ENCODE peak calls at places on chromosomes 12 and 14, in eight cellular contexts. F is NCI-H2081; D is stimulated activated CD8-positive, alpha-beta memory T cell treated with anti-CD3 and anti-CD28 coated beads, Interleukin-15, amount 100 ng/mL, for 1 hour; O is stimulated activated CD4-positive, alpha-beta T cell treated with anti-CD3 and anti-CD28 coated beads, Interleukin-4, amount 100 ng/mL, for 4 hours; Y is cerebellar cortex; R is activated B cell treated with CpG ODN at 0.5 μM for 24 hours; C is Calu3; S is AG10803. V is an unnamed sample.

GRCh38 chr12:122850695-122851350 is 15.6 kb downstream of the HIP1R start:
- DNase-seq in F (no peak), D (no peak), O (no peak), Y (no peak), R (no peak), C (no peak), S (peak; percentile 28), V (no peak)

GRCh38 chr12:2739832-2740641 is 54.7 kb upstream of the FKBP4 start:
- DNase-seq in F (peak; percentile 45), D (no peak), O (no peak), Y (peak; percentile 81), R (no peak), C (peak; percentile 43), S (peak; percentile 54), V (no peak)

GRCh38 chr14:24337144-24337823 is 2.4 kb upstream of the ADCY4 start:
- DNase-seq in F (no peak), D (no peak), O (no peak), Y (no peak), R (no peak), C (no peak), S (no peak), V (no peak)

GRCh38 chr14:99737451-99737951 is 53.4 kb downstream of the CYP46A1 start:
- DNase-seq in F (no peak), D (no peak), O (no peak), Y (no peak), R (no peak), C (peak; percentile 73), S (peak; percentile 11), V (no peak)

GRCh38 chr14:92613681-92614260 is 100.2 kb downstream of the RIN3 start:
- DNase-seq in F (no peak), D (no peak), O (no peak), Y (no peak), R (no peak), C (no peak), S (no peak), V (no peak)

GRCh38 chr14:95619785-95620417 is 66.3 kb upstream of the TCL1B start:
- DNase-seq in F (no peak), D (no peak), O (no peak), Y (no peak), R (no peak), C (no peak), S (no peak), V (no peak)

GRCh38 chr14:99647407-99647806 is 2.5 kb downstream of the HHIPL1 start:
- DNase-seq in F (no peak), D (no peak), O (no peak), Y (no peak), R (no peak), C (no peak), S (no peak), V (no peak)

GRCh38 chr14:103770902-103771301 is 55.3 kb downstream of the ZFYVE21 start:
- DNase-seq in F (no peak), D (no peak), O (no peak), Y (no peak), R (no peak), C (no peak), S (no peak), V (no peak)

GRCh38 chr12:2756756-2757155 is 38.0 kb upstream of the FKBP4 start:
- DNase-seq in F (no peak), D (no peak), O (no peak), Y (no peak), R (no peak), C (no peak), S (no peak), V (no peak)

GRCh38 chr12:99455350-99456037 is 192.1 kb upstream of the GARIN6 start:
- DNase-seq in F (no peak), D (no peak), O (no peak), Y (no peak), R (no peak), C (peak; percentile 40), S (peak; percentile 61), V (no peak)

GRCh38 chr14:58955294-58955821 is 233.1 kb upstream of the DAAM1 start:
- DNase-seq in F (no peak), D (no peak), O (no peak), Y (peak; percentile 10), R (no peak), C (no peak), S (peak; percentile 50), V (no peak)

GRCh38 chr14:35789651-35790050 is 19.4 kb downstream of the RALGAPA1 start:
- DNase-seq in F (no peak), D (no peak), O (no peak), Y (no peak), R (no peak), C (no peak), S (peak; percentile 63), V (no peak)

GRCh38 chr12:11555195-11555594 is 94.3 kb upstream of the ETV6 start:
- DNase-seq in F (no peak), D (no peak), O (no peak), Y (no peak), R (no peak), C (no peak), S (no peak), V (no peak)

GRCh38 chr14:33714527-33715222 is 236.2 kb downstream of the EGLN3 start:
- DNase-seq in F (peak; percentile 5), D (no peak), O (no peak), Y (no peak), R (no peak), C (no peak), S (peak; percentile 31), V (no peak)

GRCh38 chr12:129393357-129393937 is 510.4 kb downstream of the TMEM132D start:
- DNase-seq in F (no peak), D (no peak), O (no peak), Y (peak; percentile 1), R (no peak), C (no peak), S (no peak), V (no peak)

GRCh38 chr14:61565836-61566536 is 129.3 kb upstream of the HIF1A start:
- DNase-seq in F (no peak), D (no peak), O (no peak), Y (no peak), R (no peak), C (no peak), S (peak; percentile 92), V (no peak)

GRCh38 chr12:906077-906585 is 43.4 kb downstream of the RAD52 start:
- DNase-seq in F (no peak), D (no peak), O (no peak), Y (no peak), R (no peak), C (no peak), S (no peak), V (no peak)

GRCh38 chr12:52827499-52828090 is 6.5 kb downstream of the KRT79 start:
- DNase-seq in F (no peak), D (no peak), O (no peak), Y (no peak), R (no peak), C (no peak), S (no peak), V (no peak)

GRCh38 chr14:68113328-68113930 is 293.9 kb downstream of the RAD51B start:
- DNase-seq in F (no peak), D (no peak), O (no peak), Y (no peak), R (no peak), C (no peak), S (peak; percentile 26), V (no peak)

GRCh38 chr14:75301666-75302325 is 23.2 kb downstream of the FOS start:
- DNase-seq in F (no peak), D (no peak), O (no peak), Y (no peak), R (no peak), C (peak; percentile 14), S (peak; percentile 23), V (no peak)

GRCh38 chr14:74620497-74620921 is 8.5 kb upstream of the LTBP2 start:
- DNase-seq in F (no peak), D (no peak), O (no peak), Y (no peak), R (no peak), C (peak; percentile 58), S (peak; percentile 95), V (no peak)

GRCh38 chr12:109461049-109461845 is 15.9 kb downstream of the KCTD10 start:
- DNase-seq in F (no peak), D (no peak), O (no peak), Y (no peak), R (no peak), C (peak; percentile 39), S (peak; percentile 58), V (no peak)

GRCh38 chr14:85037411-85037810 is 492.5 kb upstream of the FLRT2 start:
- DNase-seq in F (no peak), D (no peak), O (no peak), Y (no peak), R (no peak), C (no peak), S (no peak), V (no peak)

GRCh38 chr12:88716240-88716639 is 136.0 kb upstream of the KITLG start:
- DNase-seq in F (peak; percentile 10), D (no peak), O (no peak), Y (no peak), R (no peak), C (no peak), S (no peak), V (no peak)

GRCh38 chr12:68040450-68041075 is 51.3 kb downstream of the IFNG-AS1 start:
- DNase-seq in F (peak; percentile 75), D (peak; percentile 39), O (peak; percentile 47), Y (peak; percentile 74), R (no peak), C (peak; percentile 74), S (peak; percentile 72), V (peak; percentile 58)

GRCh38 chr14:78254911-78255431 is 84.8 kb downstream of the NRXN3 start:
- DNase-seq in F (peak; percentile 89), D (no peak), O (no peak), Y (no peak), R (no peak), C (peak; percentile 3), S (peak; percentile 23), V (peak; percentile 9)

V was measured in stimulated activated naive B cell treated with anti-CD40 and anti-IgM and Interleukin-4, amounts not matched to agents 10 μg/mL and 1 μg/mL and 100 μg/mL, for 72 hours.